ENCODE peak calls at places on chromosomes 12 and 14, in five cellular contexts. B is mucosa of gallbladder, F is fibroblast of the aortic adventitia, G is left cardiac atrium, N is SK-N-SH. Y is an unnamed sample.

GRCh38 chr12:6183689-6184441 is 16.3 kb upstream of the CD9 start:
- DNase-seq in B (peak; percentile 70), F (peak; percentile 86), G (peak; percentile 27), N (no peak), Y (no peak)

GRCh38 chr14:55864890-55865655 is 253.1 kb upstream of the PELI2 start:
- DNase-seq in B (no peak), F (no peak), G (no peak), N (peak; percentile 13), Y (no peak)

GRCh38 chr14:92945959-92946846 is 23.3 kb downstream of the CHGA start:
- DNase-seq in B (peak; percentile 93), F (peak; percentile 68), G (peak; percentile 76), N (peak; percentile 62), Y (no peak)

GRCh38 chr12:97169922-97170321 is 262.9 kb downstream of the NEDD1 start:
- DNase-seq in B (no peak), F (no peak), G (no peak), N (peak; percentile 8), Y (no peak)

GRCh38 chr14:81401420-81402122 is 1.4 kb upstream of the STON2 start:
- DNase-seq in B (no peak), F (peak; percentile 94), G (no peak), N (no peak), Y (no peak)

GRCh38 chr14:105497671-105498429 is 6.8 kb downstream of the TEDC1 start:
- DNase-seq in B (no peak), F (no peak), G (no peak), N (no peak), Y (no peak)

GRCh38 chr12:2722806-2723205 is 72.0 kb upstream of the FKBP4 start:
- DNase-seq in B (no peak), F (peak; percentile 26), G (no peak), N (no peak), Y (no peak)

GRCh38 chr12:53743277-53744129 is 8.3 kb downstream of the CISTR start:
- DNase-seq in B (peak; percentile 62), F (peak; percentile 55), G (peak; percentile 50), N (peak; percentile 89), Y (peak; percentile 72)

GRCh38 chr14:76135722-76136121 is 16.0 kb upstream of the GPATCH2L start:
- DNase-seq in B (no peak), F (no peak), G (no peak), N (no peak), Y (no peak)

GRCh38 chr12:113759135-113759534 is 207.0 kb downstream of the RBM19 start:
- DNase-seq in B (no peak), F (no peak), G (no peak), N (no peak), Y (no peak)